ENCODE peak calls at places on chromosomes 2 and 18, in eight cellular contexts. C is left lung, Q is uterus, J is right lobe of liver, Z is A549, S is AG09309, L is GM23338, T is tibial artery. A is an unnamed sample.

GRCh38 chr2:145906356-145906755 is 1386.4 kb upstream of the ZEB2 start:
- DNase-seq in C (no peak), Q (no peak), J (no peak), Z (no peak), S (no peak), L (peak), T (no peak), A (no peak)

GRCh38 chr18:39838831-39839230 is 2116.2 kb upstream of the PIK3C3 start:
- DNase-seq in C (no peak), Q (no peak), J (no peak), Z (no peak), S (no peak), L (no peak), T (no peak), A (no peak)

GRCh38 chr18:5106730-5107129 is 90.3 kb downstream of the AKAIN1 start:
- DNase-seq in C (no peak), Q (no peak), J (no peak), Z (no peak), S (no peak), L (peak), T (no peak), A (no peak)

GRCh38 chr18:37254256-37254880 is 311.2 kb downstream of the CELF4 start:
- DNase-seq in C (no peak), Q (no peak), J (no peak), Z (no peak), S (no peak), L (peak), T (no peak), A (no peak)

GRCh38 chr18:7568426-7568825 is 1.3 kb downstream of the PTPRM start:
- DNase-seq in C (peak), Q (peak), J (peak), Z (no peak), S (no peak), L (peak), T (peak), A (peak)

GRCh38 chr2:142580691-142581090 is 296.8 kb upstream of the KYNU start:
- DNase-seq in C (no peak), Q (no peak), J (no peak), Z (no peak), S (no peak), L (no peak), T (no peak), A (no peak)

GRCh38 chr2:122805346-122805745 is 1049.9 kb downstream of the TSN start:
- DNase-seq in C (no peak), Q (no peak), J (no peak), Z (no peak), S (no peak), L (no peak), T (no peak), A (no peak)

GRCh38 chr2:234764378-234764777 is 187.4 kb upstream of the SH3BP4 start:
- DNase-seq in C (no peak), Q (no peak), J (no peak), Z (no peak), S (no peak), L (no peak), T (no peak), A (no peak)

GRCh38 chr18:32093106-32093511 is 1.4 kb downstream of the RNF138 start:
- DNase-seq in C (peak), Q (peak), J (peak), Z (peak), S (peak), L (peak), T (peak), A (peak)

GRCh38 chr2:9797681-9798556 is 45.4 kb upstream of the TAF1B start:
- DNase-seq in C (no peak), Q (no peak), J (no peak), Z (no peak), S (no peak), L (no peak), T (no peak), A (no peak)

GRCh38 chr18:55114856-55115255 is 155.6 kb upstream of the CCDC68 start:
- DNase-seq in C (no peak), Q (no peak), J (no peak), Z (no peak), S (no peak), L (no peak), T (no peak), A (no peak)

GRCh38 chr2:126304147-126304546 is 351.8 kb upstream of the GYPC start:
- DNase-seq in C (no peak), Q (no peak), J (no peak), Z (no peak), S (no peak), L (no peak), T (no peak), A (no peak)

GRCh38 chr2:203631068-203631757 is 75.2 kb upstream of the CD28 start:
- DNase-seq in C (no peak), Q (no peak), J (peak), Z (no peak), S (no peak), L (no peak), T (no peak), A (no peak)

GRCh38 chr2:27162151-27163121 is 13.6 kb downstream of the TCF23 start:
- DNase-seq in C (no peak), Q (no peak), J (no peak), Z (no peak), S (no peak), L (no peak), T (no peak), A (no peak)

GRCh38 chr18:25876334-25876979 is 214.0 kb downstream of the SS18 start:
- DNase-seq in C (no peak), Q (no peak), J (no peak), Z (no peak), S (no peak), L (no peak), T (no peak), A (no peak)

GRCh38 chr2:29902356-29902755 is 19.0 kb downstream of the ALK start:
- DNase-seq in C (no peak), Q (no peak), J (no peak), Z (no peak), S (no peak), L (peak), T (no peak), A (no peak)

GRCh38 chr2:203553784-203554183 is 18.7 kb upstream of the RAPH1 start:
- DNase-seq in C (no peak), Q (no peak), J (no peak), Z (no peak), S (no peak), L (no peak), T (no peak), A (no peak)

GRCh38 chr2:148675708-148676107 is 31.2 kb downstream of the EPC2 start:
- DNase-seq in C (no peak), Q (no peak), J (no peak), Z (no peak), S (no peak), L (no peak), T (no peak), A (no peak)

GRCh38 chr2:76437564-76437963 is 726.8 kb upstream of the GCFC2 start:
- DNase-seq in C (no peak), Q (no peak), J (no peak), Z (no peak), S (no peak), L (no peak), T (no peak), A (no peak)

GRCh38 chr2:17540813-17541513 is 467 bp downstream of the VSNL1 start:
- DNase-seq in C (no peak), Q (no peak), J (no peak), Z (no peak), S (no peak), L (no peak), T (no peak), A (no peak)

GRCh38 chr2:237235383-237236095 is 149.8 kb downstream of the COPS8 start:
- DNase-seq in C (no peak), Q (peak), J (peak), Z (no peak), S (no peak), L (no peak), T (peak), A (no peak)

GRCh38 chr2:187552381-187552780 is 1.9 kb downstream of the TFPI start:
- DNase-seq in C (no peak), Q (no peak), J (no peak), Z (no peak), S (no peak), L (no peak), T (no peak), A (no peak)

GRCh38 chr2:218997730-218998129 is 4.5 kb upstream of the CRYBA2 start:
- DNase-seq in C (no peak), Q (no peak), J (no peak), Z (no peak), S (no peak), L (no peak), T (no peak), A (no peak)

GRCh38 chr2:229660951-229661350 is 53.4 kb downstream of the DNER start:
- DNase-seq in C (no peak), Q (no peak), J (no peak), Z (no peak), S (no peak), L (no peak), T (no peak), A (no peak)

GRCh38 chr2:205954707-205955106 is 131.3 kb downstream of the INO80D start:
- DNase-seq in C (no peak), Q (no peak), J (no peak), Z (no peak), S (no peak), L (peak), T (no peak), A (no peak)

GRCh38 chr18:53946561-53946960 is 277.9 kb downstream of the MBD2 start:
- DNase-seq in C (no peak), Q (no peak), J (no peak), Z (no peak), S (no peak), L (no peak), T (no peak), A (no peak)

GRCh38 chr2:76194376-76194775 is 483.7 kb upstream of the GCFC2 start:
- DNase-seq in C (no peak), Q (no peak), J (no peak), Z (no peak), S (no peak), L (no peak), T (no peak), A (no peak)

GRCh38 chr2:168469281-168469988 is 13.4 kb downstream of the CERS6 start:
- DNase-seq in C (no peak), Q (no peak), J (no peak), Z (no peak), S (no peak), L (no peak), T (no peak), A (no peak)

GRCh38 chr2:125567100-125567499 is 1088.9 kb upstream of the GYPC start:
- DNase-seq in C (no peak), Q (no peak), J (no peak), Z (no peak), S (no peak), L (no peak), T (no peak), A (no peak)

GRCh38 chr2:75431757-75432156 is 129.0 kb downstream of the EVA1A start:
- DNase-seq in C (no peak), Q (no peak), J (no peak), Z (no peak), S (no peak), L (no peak), T (no peak), A (no peak)

DNA sequence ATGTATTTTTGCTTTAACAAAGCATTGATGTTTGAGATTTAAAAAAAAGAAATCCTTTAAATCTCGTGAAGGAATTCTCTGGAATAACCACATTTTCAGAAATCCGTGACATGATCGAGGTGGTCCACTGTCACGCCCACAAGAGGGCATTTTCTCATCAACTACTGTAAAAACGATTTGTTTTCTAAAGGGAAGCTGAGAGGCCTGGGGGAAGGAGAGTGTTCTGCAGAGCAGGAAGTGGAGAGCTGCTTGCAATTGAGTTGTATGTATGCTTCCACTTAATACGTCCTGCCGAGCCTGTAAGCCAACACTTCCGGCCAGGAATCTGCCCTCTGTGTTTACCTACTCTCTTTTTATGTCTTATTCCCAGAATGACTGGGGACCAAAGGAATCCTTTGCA is 19.4 kb downstream of the KLHL29 start:
- DNase-seq in C (no peak), Q (peak), J (peak), Z (peak), S (peak), L (peak), T (no peak), A (no peak)
- TF ChIP-seq CTCF in C (no peak), Q (no peak), J (peak), Z (peak), S (peak), L (peak), T (peak), A (no peak)

GRCh38 chr2:51705418-51705817 is 673.5 kb upstream of the NRXN1 start:
- DNase-seq in C (no peak), Q (no peak), J (no peak), Z (no peak), S (no peak), L (no peak), T (no peak), A (no peak)

GRCh38 chr2:51707625-51708024 is 675.7 kb upstream of the NRXN1 start:
- DNase-seq in C (no peak), Q (no peak), J (no peak), Z (no peak), S (no peak), L (peak), T (no peak), A (no peak)

GRCh38 chr2:51711761-51712160 is 679.8 kb upstream of the NRXN1 start:
- DNase-seq in C (no peak), Q (no peak), J (no peak), Z (no peak), S (no peak), L (no peak), T (no peak), A (no peak)

GRCh38 chr2:51706220-51706619 is 674.3 kb upstream of the NRXN1 start:
- DNase-seq in C (no peak), Q (no peak), J (no peak), Z (no peak), S (no peak), L (no peak), T (no peak), A (no peak)

GRCh38 chr2:51710222-51710621 is 678.3 kb upstream of the NRXN1 start:
- DNase-seq in C (no peak), Q (no peak), J (no peak), Z (no peak), S (no peak), L (peak), T (no peak), A (no peak)
- TF ChIP-seq CTCF in C (no peak), Q (no peak), J (peak), Z (peak), S (no peak), L (peak), T (no peak), A (no peak)

DNA sequence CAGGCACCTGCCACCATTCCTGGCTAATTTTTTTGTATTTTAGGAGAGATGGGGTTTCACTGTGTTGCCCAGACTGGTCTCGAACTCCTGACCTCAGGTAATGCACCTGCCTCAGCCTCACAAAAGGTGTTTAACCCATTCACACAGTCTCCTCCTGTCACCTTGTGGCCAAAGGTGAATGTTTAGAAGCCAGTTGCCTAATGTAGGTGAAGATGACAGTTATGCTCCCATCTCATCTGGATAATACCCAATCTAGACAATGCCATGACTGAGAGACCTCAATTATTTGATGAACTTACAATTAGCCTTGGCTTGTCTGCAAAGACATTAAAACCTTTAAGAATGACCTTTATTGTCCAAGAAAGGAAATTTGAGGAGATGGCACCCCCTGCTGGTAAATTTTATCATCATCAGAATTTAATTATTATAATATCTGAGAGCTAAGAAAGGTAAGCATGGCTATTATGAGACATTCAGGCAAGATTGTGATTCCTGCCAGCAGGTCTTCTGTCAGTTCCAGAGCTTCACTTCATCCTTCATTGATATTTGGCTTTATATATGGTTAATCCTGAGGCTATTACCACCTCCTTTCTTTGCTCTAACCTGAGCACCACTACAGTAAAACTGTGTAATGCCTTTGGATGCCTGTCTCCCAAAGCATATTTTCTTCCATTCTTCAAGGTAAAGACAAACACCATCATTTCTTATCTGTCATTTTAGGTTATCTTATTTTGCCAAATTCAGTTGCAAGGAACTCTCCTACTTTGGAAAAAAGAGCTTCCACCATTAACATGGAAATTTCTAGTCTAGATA is 117.6 kb downstream of the FAM124B start:
- DNase-seq in C (no peak), Q (no peak), J (no peak), Z (peak), S (no peak), L (peak), T (no peak), A (no peak)
- TF ChIP-seq CTCF in C (peak), Q (peak), J (peak), Z (peak), S (peak), L (peak), T (peak), A (peak)

DNA sequence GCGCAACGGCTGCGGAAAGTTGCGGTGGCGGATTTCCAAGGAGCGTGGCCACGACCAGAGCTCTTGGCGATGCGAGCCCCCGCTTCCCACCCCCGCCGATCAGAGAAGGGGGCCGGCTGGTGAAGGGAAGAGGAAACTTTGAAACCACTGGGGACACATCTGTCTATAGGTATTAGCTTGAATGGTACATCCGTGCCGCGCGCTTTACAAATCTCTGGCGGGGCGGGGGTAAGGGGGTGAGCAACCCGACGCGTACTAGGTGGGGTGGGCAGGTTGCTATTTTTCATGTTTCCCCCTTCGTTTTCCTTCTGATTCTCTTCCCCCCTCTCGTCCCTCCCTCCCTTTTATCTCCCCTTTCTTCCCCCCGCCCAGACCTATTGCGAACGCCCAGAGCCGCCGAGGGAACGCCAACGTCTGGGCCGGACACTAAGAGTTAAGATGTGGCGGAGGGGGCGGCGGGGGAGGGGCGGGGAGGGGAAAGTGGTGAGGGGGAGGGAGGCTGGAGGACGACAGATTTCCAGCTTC is 452 bp upstream of the POU3F3 start:
- DNase-seq in C (no peak), Q (no peak), J (no peak), Z (no peak), S (no peak), L (no peak), T (no peak), A (no peak)
- TF ChIP-seq CTCF in C (no peak), Q (no peak), J (no peak), Z (no peak), S (no peak), L (no peak), T (no peak), A (no peak)

DNA sequence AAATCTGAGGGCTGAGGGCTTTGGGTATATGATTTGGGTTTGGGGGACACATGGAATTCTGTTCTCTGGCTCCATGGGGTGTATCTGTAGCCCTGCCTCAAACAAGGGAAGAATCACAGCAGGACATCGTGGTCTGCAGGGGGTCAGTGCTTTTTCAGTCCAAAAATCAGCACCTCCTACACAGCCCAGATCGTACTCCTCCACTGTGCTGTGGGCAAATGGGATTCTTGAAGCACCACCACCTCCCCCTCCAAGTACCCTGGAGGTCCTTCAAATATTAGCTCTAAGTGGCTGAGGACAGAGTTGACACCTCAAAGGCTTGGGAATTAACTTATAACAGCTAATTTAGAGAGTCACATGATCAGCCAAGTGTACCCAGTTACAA is 41.5 kb downstream of the EPHA4 start:
- DNase-seq in C (no peak), Q (no peak), J (no peak), Z (no peak), S (no peak), L (no peak), T (no peak), A (no peak)
- TF ChIP-seq CTCF in C (no peak), Q (no peak), J (no peak), Z (no peak), S (no peak), L (no peak), T (no peak), A (no peak)